ENCODE peak calls at places on chromosome 15, in four cellular contexts. F is B cell; B is AG04450; A is CD4-positive, alpha-beta T cell. Q is an unnamed sample.

GRCh38 chr15:92095691-92096090 is 242.2 kb downstream of the SLCO3A1 start:
- DNase-seq in F (no peak), B (no peak), A (no peak), Q (no peak)

GRCh38 chr15:51085764-51086163 is 8.9 kb downstream of the TNFAIP8L3 start:
- DNase-seq in F (no peak), B (no peak), A (no peak), Q (no peak)

GRCh38 chr15:84725001-84725491 is 9.1 kb upstream of the SEC11A start:
- DNase-seq in F (peak; percentile 57), B (no peak), A (peak; percentile 19), Q (no peak)

GRCh38 chr15:67824900-67825879 is at the start of gene SKOR1:
- DNase-seq in F (peak; percentile 48), B (no peak), A (no peak), Q (no peak)

GRCh38 chr15:79853492-79854328 is 43.1 kb downstream of the MTHFS start:
- DNase-seq in F (peak; percentile 69), B (peak; percentile 81), A (peak; percentile 35), Q (peak; percentile 31)

GRCh38 chr15:44035781-44036699 is 159.0 kb downstream of the FRMD5 start:
- DNase-seq in F (no peak), B (no peak), A (no peak), Q (no peak)

GRCh38 chr15:62791694-62792093 is 250.9 kb upstream of the TPM1 start:
- DNase-seq in F (no peak), B (no peak), A (no peak), Q (no peak)

GRCh38 chr15:101568304-101568703 is 78.8 kb upstream of the PCSK6 start:
- DNase-seq in F (no peak), B (no peak), A (no peak), Q (no peak)

GRCh38 chr15:51089699-51090098 is 5.0 kb downstream of the TNFAIP8L3 start:
- DNase-seq in F (no peak), B (no peak), A (no peak), Q (no peak)

GRCh38 chr15:87349181-87349580 is 907.4 kb downstream of the NTRK3 start:
- DNase-seq in F (no peak), B (no peak), A (no peak), Q (no peak)

GRCh38 chr15:74200394-74200793 is 2.2 kb downstream of the STRA6 start:
- DNase-seq in F (no peak), B (no peak), A (no peak), Q (no peak)

GRCh38 chr15:52180851-52181450 is 10.2 kb downstream of the GNB5 start:
- DNase-seq in F (no peak), B (no peak), A (no peak), Q (no peak)

GRCh38 chr15:31571676-31572075 is 245.0 kb downstream of the KLF13 start:
- DNase-seq in F (no peak), B (no peak), A (no peak), Q (no peak)

GRCh38 chr15:77001966-77002365 is 7.0 kb downstream of the PSTPIP1 start:
- DNase-seq in F (no peak), B (no peak), A (no peak), Q (no peak)

GRCh38 chr15:70382762-70383458 is 285.2 kb upstream of the TLE3 start:
- DNase-seq in F (no peak), B (no peak), A (no peak), Q (no peak)

GRCh38 chr15:28907338-28907961 is 21.7 kb downstream of the APBA2 start:
- DNase-seq in F (no peak), B (no peak), A (no peak), Q (no peak)

GRCh38 chr15:48798319-48798718 is 12.6 kb downstream of the CEP152 start:
- DNase-seq in F (no peak), B (no peak), A (no peak), Q (no peak)

GRCh38 chr15:39140060-39140604 is 440.7 kb upstream of the THBS1 start:
- DNase-seq in F (no peak), B (peak; percentile 95), A (no peak), Q (no peak)

GRCh38 chr15:79602731-79603130 is 170.6 kb downstream of the MINAR1 start:
- DNase-seq in F (no peak), B (no peak), A (no peak), Q (no peak)

GRCh38 chr15:58677426-58677825 is 72.1 kb downstream of the ADAM10 start:
- DNase-seq in F (no peak), B (no peak), A (no peak), Q (no peak)

GRCh38 chr15:98654790-98655360 is 6.5 kb downstream of the IGF1R start:
- DNase-seq in F (no peak), B (no peak), A (no peak), Q (no peak)

GRCh38 chr15:81103857-81104256 is 30.2 kb upstream of the CFAP161 start:
- DNase-seq in F (no peak), B (no peak), A (no peak), Q (no peak)

GRCh38 chr15:29800441-29801366 is 21.6 kb downstream of the TJP1 start:
- DNase-seq in F (no peak), B (no peak), A (no peak), Q (no peak)

GRCh38 chr15:41207687-41208448 is 22.7 kb downstream of the EXD1 start:
- DNase-seq in F (no peak), B (peak; percentile 37), A (no peak), Q (no peak)

GRCh38 chr15:83285979-83286553 is 1.6 kb upstream of the BNC1 start:
- DNase-seq in F (no peak), B (peak; percentile 26), A (no peak), Q (no peak)

GRCh38 chr15:77027111-77027696 is 32.3 kb downstream of the PSTPIP1 start:
- DNase-seq in F (no peak), B (no peak), A (no peak), Q (no peak)

GRCh38 chr15:75048394-75048793 is 25.0 kb downstream of the PPCDC start:
- DNase-seq in F (no peak), B (no peak), A (no peak), Q (no peak)

GRCh38 chr15:63420333-63420741 is 38.7 kb upstream of the CA12 start:
- DNase-seq in F (no peak), B (no peak), A (no peak), Q (no peak)

GRCh38 chr15:68342351-68342750 is 64.8 kb downstream of the FEM1B start:
- DNase-seq in F (no peak), B (no peak), A (no peak), Q (no peak)

GRCh38 chr15:101820781-101821180 is 8.8 kb downstream of the OR4F15 start:
- DNase-seq in F (no peak), B (no peak), A (no peak), Q (no peak)

GRCh38 chr15:62821384-62822131 is 221.0 kb upstream of the TPM1 start:
- DNase-seq in F (no peak), B (no peak), A (no peak), Q (no peak)

GRCh38 chr15:23846218-23846617 is 159.1 kb upstream of the NDN start:
- DNase-seq in F (no peak), B (no peak), A (no peak), Q (no peak)